ENCODE peak calls at places on chromosomes 7 and 10, in nine cellular contexts. One of them, this sample, is unnamed.

GRCh38 chr7:7830122-7830878 is 111.9 kb upstream of the RPA3 start:
- DNase-seq in T-helper 1 cell: peak
- DNase-seq in DMS 273 treated with DMSO at 0.1 percent for 48 hours: peak
- DNase-seq in germinal center: no peak
- DNase-seq in lower lobe of right lung: no peak
- DNase-seq in stimulated activated CD4-positive, alpha-beta T cell treated with anti-CD3 and anti-CD28 coated beads, TNF-alpha, amount 100 ng/mL, for 48 hours: no peak
- DNase-seq in activated CD8-positive, alpha-beta memory T cell treated with anti-CD3 and anti-CD28 coated beads for 48 hours: no peak
- DNase-seq in activated CD4-positive, alpha-beta T cell treated with anti-CD3 and anti-CD28 coated beads, Interleukin-2, amount 50 U/mL, for 4 hours: no peak
- DNase-seq in HTR-8/SVneo: no peak
- DNase-seq in this sample: no peak

GRCh38 chr7:160958-161725 is 31.2 kb upstream of the FAM20C start:
- DNase-seq in DMS 273 treated with DMSO at 0.1 percent for 48 hours: no peak
- DNase-seq in lower lobe of right lung: peak
- DNase-seq in activated CD8-positive, alpha-beta memory T cell treated with anti-CD3 and anti-CD28 coated beads for 48 hours: no peak
- DNase-seq in germinal center: no peak
- DNase-seq in stimulated activated CD4-positive, alpha-beta T cell treated with anti-CD3 and anti-CD28 coated beads, TNF-alpha, amount 100 ng/mL, for 48 hours: no peak
- DNase-seq in HTR-8/SVneo: no peak
- DNase-seq in T-helper 1 cell: no peak
- DNase-seq in activated CD4-positive, alpha-beta T cell treated with anti-CD3 and anti-CD28 coated beads, Interleukin-2, amount 50 U/mL, for 4 hours: no peak
- DNase-seq in this sample: no peak

GRCh38 chr7:27248911-27249723 is 6.5 kb downstream of the EVX1 start:
- DNase-seq in germinal center: no peak
- DNase-seq in T-helper 1 cell: no peak
- DNase-seq in activated CD8-positive, alpha-beta memory T cell treated with anti-CD3 and anti-CD28 coated beads for 48 hours: no peak
- DNase-seq in activated CD4-positive, alpha-beta T cell treated with anti-CD3 and anti-CD28 coated beads, Interleukin-2, amount 50 U/mL, for 4 hours: no peak
- DNase-seq in DMS 273 treated with DMSO at 0.1 percent for 48 hours: no peak
- DNase-seq in HTR-8/SVneo: no peak
- DNase-seq in stimulated activated CD4-positive, alpha-beta T cell treated with anti-CD3 and anti-CD28 coated beads, TNF-alpha, amount 100 ng/mL, for 48 hours: no peak
- DNase-seq in lower lobe of right lung: no peak
- DNase-seq in this sample: no peak

GRCh38 chr10:30542001-30542861 is 87.3 kb downstream of the LYZL2 start:
- DNase-seq in activated CD8-positive, alpha-beta memory T cell treated with anti-CD3 and anti-CD28 coated beads for 48 hours: no peak
- DNase-seq in DMS 273 treated with DMSO at 0.1 percent for 48 hours: no peak
- DNase-seq in stimulated activated CD4-positive, alpha-beta T cell treated with anti-CD3 and anti-CD28 coated beads, TNF-alpha, amount 100 ng/mL, for 48 hours: no peak
- DNase-seq in lower lobe of right lung: no peak
- DNase-seq in germinal center: no peak
- DNase-seq in T-helper 1 cell: no peak
- DNase-seq in activated CD4-positive, alpha-beta T cell treated with anti-CD3 and anti-CD28 coated beads, Interleukin-2, amount 50 U/mL, for 4 hours: no peak
- DNase-seq in HTR-8/SVneo: no peak
- DNase-seq in this sample: no peak

GRCh38 chr10:122114156-122114747 is 125.3 kb downstream of the TACC2 start:
- DNase-seq in activated CD8-positive, alpha-beta memory T cell treated with anti-CD3 and anti-CD28 coated beads for 48 hours: no peak
- DNase-seq in stimulated activated CD4-positive, alpha-beta T cell treated with anti-CD3 and anti-CD28 coated beads, TNF-alpha, amount 100 ng/mL, for 48 hours: no peak
- DNase-seq in activated CD4-positive, alpha-beta T cell treated with anti-CD3 and anti-CD28 coated beads, Interleukin-2, amount 50 U/mL, for 4 hours: no peak
- DNase-seq in germinal center: no peak
- DNase-seq in lower lobe of right lung: no peak
- DNase-seq in T-helper 1 cell: no peak
- DNase-seq in HTR-8/SVneo: no peak
- DNase-seq in DMS 273 treated with DMSO at 0.1 percent for 48 hours: no peak
- DNase-seq in this sample: no peak

GRCh38 chr7:82605247-82605864 is 161.8 kb upstream of the CACNA2D1 start:
- DNase-seq in stimulated activated CD4-positive, alpha-beta T cell treated with anti-CD3 and anti-CD28 coated beads, TNF-alpha, amount 100 ng/mL, for 48 hours: no peak
- DNase-seq in lower lobe of right lung: no peak
- DNase-seq in activated CD8-positive, alpha-beta memory T cell treated with anti-CD3 and anti-CD28 coated beads for 48 hours: no peak
- DNase-seq in T-helper 1 cell: peak
- DNase-seq in activated CD4-positive, alpha-beta T cell treated with anti-CD3 and anti-CD28 coated beads, Interleukin-2, amount 50 U/mL, for 4 hours: no peak
- DNase-seq in HTR-8/SVneo: peak
- DNase-seq in germinal center: no peak
- DNase-seq in DMS 273 treated with DMSO at 0.1 percent for 48 hours: peak
- DNase-seq in this sample: no peak

GRCh38 chr7:131249003-131249402 is 78.7 kb upstream of the MKLN1 start:
- DNase-seq in activated CD8-positive, alpha-beta memory T cell treated with anti-CD3 and anti-CD28 coated beads for 48 hours: no peak
- DNase-seq in activated CD4-positive, alpha-beta T cell treated with anti-CD3 and anti-CD28 coated beads, Interleukin-2, amount 50 U/mL, for 4 hours: no peak
- DNase-seq in HTR-8/SVneo: peak
- DNase-seq in lower lobe of right lung: peak
- DNase-seq in DMS 273 treated with DMSO at 0.1 percent for 48 hours: no peak
- DNase-seq in germinal center: no peak
- DNase-seq in stimulated activated CD4-positive, alpha-beta T cell treated with anti-CD3 and anti-CD28 coated beads, TNF-alpha, amount 100 ng/mL, for 48 hours: no peak
- DNase-seq in T-helper 1 cell: no peak
- DNase-seq in this sample: peak

GRCh38 chr10:100522945-100523344 is 3.3 kb upstream of the SEC31B start:
- DNase-seq in activated CD8-positive, alpha-beta memory T cell treated with anti-CD3 and anti-CD28 coated beads for 48 hours: no peak
- DNase-seq in stimulated activated CD4-positive, alpha-beta T cell treated with anti-CD3 and anti-CD28 coated beads, TNF-alpha, amount 100 ng/mL, for 48 hours: no peak
- DNase-seq in T-helper 1 cell: no peak
- DNase-seq in DMS 273 treated with DMSO at 0.1 percent for 48 hours: no peak
- DNase-seq in germinal center: no peak
- DNase-seq in HTR-8/SVneo: no peak
- DNase-seq in lower lobe of right lung: no peak
- DNase-seq in activated CD4-positive, alpha-beta T cell treated with anti-CD3 and anti-CD28 coated beads, Interleukin-2, amount 50 U/mL, for 4 hours: no peak
- DNase-seq in this sample: no peak

GRCh38 chr7:99270702-99271101 is 1.9 kb upstream of the MYH16 start:
- DNase-seq in lower lobe of right lung: no peak
- DNase-seq in stimulated activated CD4-positive, alpha-beta T cell treated with anti-CD3 and anti-CD28 coated beads, TNF-alpha, amount 100 ng/mL, for 48 hours: no peak
- DNase-seq in DMS 273 treated with DMSO at 0.1 percent for 48 hours: no peak
- DNase-seq in activated CD4-positive, alpha-beta T cell treated with anti-CD3 and anti-CD28 coated beads, Interleukin-2, amount 50 U/mL, for 4 hours: no peak
- DNase-seq in T-helper 1 cell: no peak
- DNase-seq in activated CD8-positive, alpha-beta memory T cell treated with anti-CD3 and anti-CD28 coated beads for 48 hours: no peak
- DNase-seq in germinal center: no peak
- DNase-seq in HTR-8/SVneo: no peak
- DNase-seq in this sample: no peak

GRCh38 chr7:37287093-37287492 is 161.6 kb downstream of the ELMO1 start:
- DNase-seq in DMS 273 treated with DMSO at 0.1 percent for 48 hours: peak
- DNase-seq in activated CD8-positive, alpha-beta memory T cell treated with anti-CD3 and anti-CD28 coated beads for 48 hours: no peak
- DNase-seq in lower lobe of right lung: no peak
- DNase-seq in germinal center: no peak
- DNase-seq in stimulated activated CD4-positive, alpha-beta T cell treated with anti-CD3 and anti-CD28 coated beads, TNF-alpha, amount 100 ng/mL, for 48 hours: no peak
- DNase-seq in activated CD4-positive, alpha-beta T cell treated with anti-CD3 and anti-CD28 coated beads, Interleukin-2, amount 50 U/mL, for 4 hours: no peak
- DNase-seq in T-helper 1 cell: no peak
- DNase-seq in HTR-8/SVneo: no peak
- DNase-seq in this sample: no peak

GRCh38 chr7:157482011-157482410 is 145.2 kb downstream of the DNAJB6 start:
- DNase-seq in stimulated activated CD4-positive, alpha-beta T cell treated with anti-CD3 and anti-CD28 coated beads, TNF-alpha, amount 100 ng/mL, for 48 hours: no peak
- DNase-seq in activated CD4-positive, alpha-beta T cell treated with anti-CD3 and anti-CD28 coated beads, Interleukin-2, amount 50 U/mL, for 4 hours: no peak
- DNase-seq in T-helper 1 cell: no peak
- DNase-seq in lower lobe of right lung: no peak
- DNase-seq in germinal center: no peak
- DNase-seq in activated CD8-positive, alpha-beta memory T cell treated with anti-CD3 and anti-CD28 coated beads for 48 hours: no peak
- DNase-seq in HTR-8/SVneo: no peak
- DNase-seq in DMS 273 treated with DMSO at 0.1 percent for 48 hours: no peak
- DNase-seq in this sample: no peak

GRCh38 chr7:102404005-102404861 is 8.1 kb downstream of the PRKRIP1 start:
- DNase-seq in germinal center: peak
- DNase-seq in activated CD4-positive, alpha-beta T cell treated with anti-CD3 and anti-CD28 coated beads, Interleukin-2, amount 50 U/mL, for 4 hours: no peak
- DNase-seq in T-helper 1 cell: peak
- DNase-seq in HTR-8/SVneo: peak
- DNase-seq in DMS 273 treated with DMSO at 0.1 percent for 48 hours: peak
- DNase-seq in activated CD8-positive, alpha-beta memory T cell treated with anti-CD3 and anti-CD28 coated beads for 48 hours: no peak
- DNase-seq in stimulated activated CD4-positive, alpha-beta T cell treated with anti-CD3 and anti-CD28 coated beads, TNF-alpha, amount 100 ng/mL, for 48 hours: no peak
- DNase-seq in lower lobe of right lung: peak
- DNase-seq in this sample: no peak

GRCh38 chr7:147861058-147861716 is 729.4 kb upstream of the C7orf33 start:
- DNase-seq in DMS 273 treated with DMSO at 0.1 percent for 48 hours: no peak
- DNase-seq in HTR-8/SVneo: no peak
- DNase-seq in T-helper 1 cell: no peak
- DNase-seq in activated CD8-positive, alpha-beta memory T cell treated with anti-CD3 and anti-CD28 coated beads for 48 hours: no peak
- DNase-seq in stimulated activated CD4-positive, alpha-beta T cell treated with anti-CD3 and anti-CD28 coated beads, TNF-alpha, amount 100 ng/mL, for 48 hours: no peak
- DNase-seq in germinal center: no peak
- DNase-seq in lower lobe of right lung: no peak
- DNase-seq in activated CD4-positive, alpha-beta T cell treated with anti-CD3 and anti-CD28 coated beads, Interleukin-2, amount 50 U/mL, for 4 hours: no peak
- DNase-seq in this sample: peak

GRCh38 chr7:29109815-29110385 is 36.4 kb downstream of the CPVL start:
- DNase-seq in activated CD8-positive, alpha-beta memory T cell treated with anti-CD3 and anti-CD28 coated beads for 48 hours: no peak
- DNase-seq in T-helper 1 cell: no peak
- DNase-seq in activated CD4-positive, alpha-beta T cell treated with anti-CD3 and anti-CD28 coated beads, Interleukin-2, amount 50 U/mL, for 4 hours: no peak
- DNase-seq in lower lobe of right lung: no peak
- DNase-seq in germinal center: no peak
- DNase-seq in DMS 273 treated with DMSO at 0.1 percent for 48 hours: no peak
- DNase-seq in HTR-8/SVneo: no peak
- DNase-seq in stimulated activated CD4-positive, alpha-beta T cell treated with anti-CD3 and anti-CD28 coated beads, TNF-alpha, amount 100 ng/mL, for 48 hours: no peak
- DNase-seq in this sample: no peak

GRCh38 chr7:1939434-1940401 is 269.6 kb downstream of the ELFN1 start:
- DNase-seq in lower lobe of right lung: peak
- DNase-seq in DMS 273 treated with DMSO at 0.1 percent for 48 hours: no peak
- DNase-seq in activated CD4-positive, alpha-beta T cell treated with anti-CD3 and anti-CD28 coated beads, Interleukin-2, amount 50 U/mL, for 4 hours: peak
- DNase-seq in T-helper 1 cell: peak
- DNase-seq in stimulated activated CD4-positive, alpha-beta T cell treated with anti-CD3 and anti-CD28 coated beads, TNF-alpha, amount 100 ng/mL, for 48 hours: peak
- DNase-seq in activated CD8-positive, alpha-beta memory T cell treated with anti-CD3 and anti-CD28 coated beads for 48 hours: no peak
- DNase-seq in germinal center: no peak
- DNase-seq in HTR-8/SVneo: no peak
- DNase-seq in this sample: no peak

GRCh38 chr7:114629762-114630161 is 215.1 kb downstream of the FOXP2 start:
- DNase-seq in lower lobe of right lung: no peak
- DNase-seq in stimulated activated CD4-positive, alpha-beta T cell treated with anti-CD3 and anti-CD28 coated beads, TNF-alpha, amount 100 ng/mL, for 48 hours: no peak
- DNase-seq in germinal center: no peak
- DNase-seq in activated CD4-positive, alpha-beta T cell treated with anti-CD3 and anti-CD28 coated beads, Interleukin-2, amount 50 U/mL, for 4 hours: no peak
- DNase-seq in activated CD8-positive, alpha-beta memory T cell treated with anti-CD3 and anti-CD28 coated beads for 48 hours: no peak
- DNase-seq in DMS 273 treated with DMSO at 0.1 percent for 48 hours: no peak
- DNase-seq in T-helper 1 cell: no peak
- DNase-seq in HTR-8/SVneo: no peak
- DNase-seq in this sample: no peak

GRCh38 chr7:158051372-158051760 is 536.3 kb downstream of the PTPRN2 start:
- DNase-seq in T-helper 1 cell: no peak
- DNase-seq in activated CD8-positive, alpha-beta memory T cell treated with anti-CD3 and anti-CD28 coated beads for 48 hours: no peak
- DNase-seq in DMS 273 treated with DMSO at 0.1 percent for 48 hours: no peak
- DNase-seq in germinal center: no peak
- DNase-seq in activated CD4-positive, alpha-beta T cell treated with anti-CD3 and anti-CD28 coated beads, Interleukin-2, amount 50 U/mL, for 4 hours: no peak
- DNase-seq in lower lobe of right lung: peak
- DNase-seq in stimulated activated CD4-positive, alpha-beta T cell treated with anti-CD3 and anti-CD28 coated beads, TNF-alpha, amount 100 ng/mL, for 48 hours: no peak
- DNase-seq in HTR-8/SVneo: no peak
- DNase-seq in this sample: no peak

GRCh38 chr7:154743211-154743610 is 259.7 kb downstream of the PAXIP1 start:
- DNase-seq in germinal center: no peak
- DNase-seq in T-helper 1 cell: no peak
- DNase-seq in HTR-8/SVneo: no peak
- DNase-seq in lower lobe of right lung: no peak
- DNase-seq in DMS 273 treated with DMSO at 0.1 percent for 48 hours: no peak
- DNase-seq in activated CD8-positive, alpha-beta memory T cell treated with anti-CD3 and anti-CD28 coated beads for 48 hours: no peak
- DNase-seq in stimulated activated CD4-positive, alpha-beta T cell treated with anti-CD3 and anti-CD28 coated beads, TNF-alpha, amount 100 ng/mL, for 48 hours: no peak
- DNase-seq in activated CD4-positive, alpha-beta T cell treated with anti-CD3 and anti-CD28 coated beads, Interleukin-2, amount 50 U/mL, for 4 hours: no peak
- DNase-seq in this sample: no peak

GRCh38 chr10:91635401-91636400 is 2.8 kb upstream of the PPP1R3C start:
- DNase-seq in lower lobe of right lung: no peak
- DNase-seq in stimulated activated CD4-positive, alpha-beta T cell treated with anti-CD3 and anti-CD28 coated beads, TNF-alpha, amount 100 ng/mL, for 48 hours: peak
- DNase-seq in germinal center: peak
- DNase-seq in activated CD4-positive, alpha-beta T cell treated with anti-CD3 and anti-CD28 coated beads, Interleukin-2, amount 50 U/mL, for 4 hours: peak
- DNase-seq in DMS 273 treated with DMSO at 0.1 percent for 48 hours: peak
- DNase-seq in HTR-8/SVneo: peak
- DNase-seq in T-helper 1 cell: peak
- DNase-seq in activated CD8-positive, alpha-beta memory T cell treated with anti-CD3 and anti-CD28 coated beads for 48 hours: no peak
- DNase-seq in this sample: peak

GRCh38 chr10:70602665-70603438 is at the start of gene PRF1:
- DNase-seq in activated CD4-positive, alpha-beta T cell treated with anti-CD3 and anti-CD28 coated beads, Interleukin-2, amount 50 U/mL, for 4 hours: peak
- DNase-seq in activated CD8-positive, alpha-beta memory T cell treated with anti-CD3 and anti-CD28 coated beads for 48 hours: peak
- DNase-seq in germinal center: no peak
- DNase-seq in lower lobe of right lung: peak
- DNase-seq in HTR-8/SVneo: no peak
- DNase-seq in stimulated activated CD4-positive, alpha-beta T cell treated with anti-CD3 and anti-CD28 coated beads, TNF-alpha, amount 100 ng/mL, for 48 hours: peak
- DNase-seq in DMS 273 treated with DMSO at 0.1 percent for 48 hours: no peak
- DNase-seq in T-helper 1 cell: peak
- DNase-seq in this sample: no peak

GRCh38 chr7:73532224-73532623 is 10.1 kb upstream of the BAZ1B start:
- DNase-seq in stimulated activated CD4-positive, alpha-beta T cell treated with anti-CD3 and anti-CD28 coated beads, TNF-alpha, amount 100 ng/mL, for 48 hours: no peak
- DNase-seq in activated CD4-positive, alpha-beta T cell treated with anti-CD3 and anti-CD28 coated beads, Interleukin-2, amount 50 U/mL, for 4 hours: no peak
- DNase-seq in activated CD8-positive, alpha-beta memory T cell treated with anti-CD3 and anti-CD28 coated beads for 48 hours: no peak
- DNase-seq in HTR-8/SVneo: no peak
- DNase-seq in T-helper 1 cell: no peak
- DNase-seq in lower lobe of right lung: no peak
- DNase-seq in germinal center: no peak
- DNase-seq in DMS 273 treated with DMSO at 0.1 percent for 48 hours: no peak
- DNase-seq in this sample: no peak

GRCh38 chr10:123991622-123992570 is 100.3 kb upstream of the CPXM2 start:
- DNase-seq in activated CD4-positive, alpha-beta T cell treated with anti-CD3 and anti-CD28 coated beads, Interleukin-2, amount 50 U/mL, for 4 hours: no peak
- DNase-seq in DMS 273 treated with DMSO at 0.1 percent for 48 hours: no peak
- DNase-seq in lower lobe of right lung: peak
- DNase-seq in activated CD8-positive, alpha-beta memory T cell treated with anti-CD3 and anti-CD28 coated beads for 48 hours: no peak
- DNase-seq in germinal center: no peak
- DNase-seq in HTR-8/SVneo: no peak
- DNase-seq in T-helper 1 cell: no peak
- DNase-seq in stimulated activated CD4-positive, alpha-beta T cell treated with anti-CD3 and anti-CD28 coated beads, TNF-alpha, amount 100 ng/mL, for 48 hours: no peak
- DNase-seq in this sample: no peak

GRCh38 chr10:35726850-35727249 is 84.8 kb upstream of the FZD8 start:
- DNase-seq in stimulated activated CD4-positive, alpha-beta T cell treated with anti-CD3 and anti-CD28 coated beads, TNF-alpha, amount 100 ng/mL, for 48 hours: no peak
- DNase-seq in T-helper 1 cell: no peak
- DNase-seq in germinal center: no peak
- DNase-seq in lower lobe of right lung: no peak
- DNase-seq in HTR-8/SVneo: no peak
- DNase-seq in DMS 273 treated with DMSO at 0.1 percent for 48 hours: no peak
- DNase-seq in activated CD8-positive, alpha-beta memory T cell treated with anti-CD3 and anti-CD28 coated beads for 48 hours: no peak
- DNase-seq in activated CD4-positive, alpha-beta T cell treated with anti-CD3 and anti-CD28 coated beads, Interleukin-2, amount 50 U/mL, for 4 hours: no peak
- DNase-seq in this sample: no peak

GRCh38 chr7:55150709-55151108 is 131.9 kb downstream of the EGFR start:
- DNase-seq in T-helper 1 cell: no peak
- DNase-seq in germinal center: no peak
- DNase-seq in activated CD8-positive, alpha-beta memory T cell treated with anti-CD3 and anti-CD28 coated beads for 48 hours: no peak
- DNase-seq in DMS 273 treated with DMSO at 0.1 percent for 48 hours: no peak
- DNase-seq in HTR-8/SVneo: no peak
- DNase-seq in lower lobe of right lung: no peak
- DNase-seq in stimulated activated CD4-positive, alpha-beta T cell treated with anti-CD3 and anti-CD28 coated beads, TNF-alpha, amount 100 ng/mL, for 48 hours: no peak
- DNase-seq in activated CD4-positive, alpha-beta T cell treated with anti-CD3 and anti-CD28 coated beads, Interleukin-2, amount 50 U/mL, for 4 hours: no peak
- DNase-seq in this sample: no peak

GRCh38 chr10:6035101-6035834 is 26.9 kb downstream of the IL2RA start:
- DNase-seq in T-helper 1 cell: no peak
- DNase-seq in DMS 273 treated with DMSO at 0.1 percent for 48 hours: no peak
- DNase-seq in activated CD8-positive, alpha-beta memory T cell treated with anti-CD3 and anti-CD28 coated beads for 48 hours: no peak
- DNase-seq in lower lobe of right lung: no peak
- DNase-seq in activated CD4-positive, alpha-beta T cell treated with anti-CD3 and anti-CD28 coated beads, Interleukin-2, amount 50 U/mL, for 4 hours: no peak
- DNase-seq in HTR-8/SVneo: no peak
- DNase-seq in stimulated activated CD4-positive, alpha-beta T cell treated with anti-CD3 and anti-CD28 coated beads, TNF-alpha, amount 100 ng/mL, for 48 hours: no peak
- DNase-seq in germinal center: no peak
- DNase-seq in this sample: no peak

GRCh38 chr7:27606270-27607209 is 56.1 kb downstream of the HIBADH start:
- DNase-seq in activated CD8-positive, alpha-beta memory T cell treated with anti-CD3 and anti-CD28 coated beads for 48 hours: no peak
- DNase-seq in lower lobe of right lung: no peak
- DNase-seq in DMS 273 treated with DMSO at 0.1 percent for 48 hours: no peak
- DNase-seq in stimulated activated CD4-positive, alpha-beta T cell treated with anti-CD3 and anti-CD28 coated beads, TNF-alpha, amount 100 ng/mL, for 48 hours: no peak
- DNase-seq in HTR-8/SVneo: peak
- DNase-seq in germinal center: no peak
- DNase-seq in T-helper 1 cell: no peak
- DNase-seq in activated CD4-positive, alpha-beta T cell treated with anti-CD3 and anti-CD28 coated beads, Interleukin-2, amount 50 U/mL, for 4 hours: no peak
- DNase-seq in this sample: peak

GRCh38 chr7:129777993-129778769 is 166.7 kb downstream of the NRF1 start:
- DNase-seq in HTR-8/SVneo: no peak
- DNase-seq in activated CD8-positive, alpha-beta memory T cell treated with anti-CD3 and anti-CD28 coated beads for 48 hours: no peak
- DNase-seq in lower lobe of right lung: no peak
- DNase-seq in T-helper 1 cell: no peak
- DNase-seq in germinal center: no peak
- DNase-seq in activated CD4-positive, alpha-beta T cell treated with anti-CD3 and anti-CD28 coated beads, Interleukin-2, amount 50 U/mL, for 4 hours: no peak
- DNase-seq in stimulated activated CD4-positive, alpha-beta T cell treated with anti-CD3 and anti-CD28 coated beads, TNF-alpha, amount 100 ng/mL, for 48 hours: no peak
- DNase-seq in DMS 273 treated with DMSO at 0.1 percent for 48 hours: no peak
- DNase-seq in this sample: no peak

GRCh38 chr7:262251-262572 is 27.8 kb upstream of the FOXL3 start:
- DNase-seq in activated CD4-positive, alpha-beta T cell treated with anti-CD3 and anti-CD28 coated beads, Interleukin-2, amount 50 U/mL, for 4 hours: no peak
- DNase-seq in activated CD8-positive, alpha-beta memory T cell treated with anti-CD3 and anti-CD28 coated beads for 48 hours: no peak
- DNase-seq in lower lobe of right lung: peak
- DNase-seq in DMS 273 treated with DMSO at 0.1 percent for 48 hours: no peak
- DNase-seq in germinal center: no peak
- DNase-seq in T-helper 1 cell: no peak
- DNase-seq in stimulated activated CD4-positive, alpha-beta T cell treated with anti-CD3 and anti-CD28 coated beads, TNF-alpha, amount 100 ng/mL, for 48 hours: no peak
- DNase-seq in HTR-8/SVneo: no peak
- DNase-seq in this sample: no peak

GRCh38 chr7:154252046-154252445 is 199.8 kb downstream of the DPP6 start:
- DNase-seq in germinal center: no peak
- DNase-seq in activated CD8-positive, alpha-beta memory T cell treated with anti-CD3 and anti-CD28 coated beads for 48 hours: no peak
- DNase-seq in lower lobe of right lung: no peak
- DNase-seq in T-helper 1 cell: no peak
- DNase-seq in HTR-8/SVneo: no peak
- DNase-seq in activated CD4-positive, alpha-beta T cell treated with anti-CD3 and anti-CD28 coated beads, Interleukin-2, amount 50 U/mL, for 4 hours: no peak
- DNase-seq in stimulated activated CD4-positive, alpha-beta T cell treated with anti-CD3 and anti-CD28 coated beads, TNF-alpha, amount 100 ng/mL, for 48 hours: no peak
- DNase-seq in DMS 273 treated with DMSO at 0.1 percent for 48 hours: no peak
- DNase-seq in this sample: no peak

GRCh38 chr7:74477188-74477587 is 23.5 kb downstream of the GTF2IRD1 start:
- DNase-seq in stimulated activated CD4-positive, alpha-beta T cell treated with anti-CD3 and anti-CD28 coated beads, TNF-alpha, amount 100 ng/mL, for 48 hours: no peak
- DNase-seq in activated CD8-positive, alpha-beta memory T cell treated with anti-CD3 and anti-CD28 coated beads for 48 hours: no peak
- DNase-seq in germinal center: no peak
- DNase-seq in HTR-8/SVneo: no peak
- DNase-seq in lower lobe of right lung: peak
- DNase-seq in DMS 273 treated with DMSO at 0.1 percent for 48 hours: no peak
- DNase-seq in activated CD4-positive, alpha-beta T cell treated with anti-CD3 and anti-CD28 coated beads, Interleukin-2, amount 50 U/mL, for 4 hours: no peak
- DNase-seq in T-helper 1 cell: no peak
- DNase-seq in this sample: no peak

GRCh38 chr10:80526218-80526617 is 11.5 kb upstream of the SH2D4B start:
- DNase-seq in activated CD8-positive, alpha-beta memory T cell treated with anti-CD3 and anti-CD28 coated beads for 48 hours: no peak
- DNase-seq in activated CD4-positive, alpha-beta T cell treated with anti-CD3 and anti-CD28 coated beads, Interleukin-2, amount 50 U/mL, for 4 hours: peak
- DNase-seq in HTR-8/SVneo: no peak
- DNase-seq in stimulated activated CD4-positive, alpha-beta T cell treated with anti-CD3 and anti-CD28 coated beads, TNF-alpha, amount 100 ng/mL, for 48 hours: no peak
- DNase-seq in T-helper 1 cell: no peak
- DNase-seq in DMS 273 treated with DMSO at 0.1 percent for 48 hours: no peak
- DNase-seq in lower lobe of right lung: no peak
- DNase-seq in germinal center: no peak
- DNase-seq in this sample: no peak